ENCODE peak calls at places on chromosomes 3 and 15, in four cellular contexts. One of them, this sample, is unnamed.

GRCh38 chr3:32281570-32282106 is 43.2 kb downstream of the CMTM8 start:
- DNase-seq in progenitor cell of endocrine pancreas: no peak
- DNase-seq in bronchial epithelial cell: no peak
- DNase-seq in type B pancreatic cell: no peak
- DNase-seq in this sample: no peak

GRCh38 chr3:130829575-130829947 is 64.3 kb upstream of the ATP2C1 start:
- DNase-seq in progenitor cell of endocrine pancreas: no peak
- DNase-seq in bronchial epithelial cell: no peak
- DNase-seq in type B pancreatic cell: no peak
- DNase-seq in this sample: no peak

GRCh38 chr3:131283862-131284261 is 97.7 kb upstream of the NUDT16 start:
- DNase-seq in progenitor cell of endocrine pancreas: no peak
- DNase-seq in bronchial epithelial cell: no peak
- DNase-seq in type B pancreatic cell: no peak
- DNase-seq in this sample: no peak

GRCh38 chr3:122996038-122996580 is 31.5 kb downstream of the SEMA5B start:
- DNase-seq in progenitor cell of endocrine pancreas: no peak
- DNase-seq in bronchial epithelial cell: no peak
- DNase-seq in type B pancreatic cell: no peak
- DNase-seq in this sample: no peak

GRCh38 chr15:100005715-100006114 is 272.5 kb upstream of the LYSMD4 start:
- DNase-seq in progenitor cell of endocrine pancreas: no peak
- DNase-seq in bronchial epithelial cell: no peak
- DNase-seq in type B pancreatic cell: no peak
- DNase-seq in this sample: no peak

GRCh38 chr15:39774688-39775267 is 7.9 kb downstream of the FSIP1 start:
- DNase-seq in progenitor cell of endocrine pancreas: no peak
- DNase-seq in bronchial epithelial cell: no peak
- DNase-seq in type B pancreatic cell: no peak
- DNase-seq in this sample: no peak

GRCh38 chr3:69761896-69762789 is 22.9 kb downstream of the MITF start:
- DNase-seq in progenitor cell of endocrine pancreas: no peak
- DNase-seq in bronchial epithelial cell: peak
- DNase-seq in type B pancreatic cell: no peak
- DNase-seq in this sample: no peak

GRCh38 chr3:134879991-134880390 is 84.9 kb downstream of the EPHB1 start:
- DNase-seq in progenitor cell of endocrine pancreas: no peak
- DNase-seq in bronchial epithelial cell: no peak
- DNase-seq in type B pancreatic cell: no peak
- DNase-seq in this sample: no peak

GRCh38 chr3:115272036-115272824 is 125.1 kb upstream of the ZBTB20 start:
- DNase-seq in progenitor cell of endocrine pancreas: no peak
- DNase-seq in bronchial epithelial cell: no peak
- DNase-seq in type B pancreatic cell: no peak
- DNase-seq in this sample: no peak

GRCh38 chr3:169348981-169349942 is 314.2 kb downstream of the MECOM start:
- DNase-seq in progenitor cell of endocrine pancreas: no peak
- DNase-seq in bronchial epithelial cell: peak
- DNase-seq in type B pancreatic cell: no peak
- DNase-seq in this sample: no peak

GRCh38 chr3:98733055-98733777 is 29.9 kb upstream of the ST3GAL6 start:
- DNase-seq in progenitor cell of endocrine pancreas: no peak
- DNase-seq in bronchial epithelial cell: no peak
- DNase-seq in type B pancreatic cell: no peak
- DNase-seq in this sample: peak

DNA sequence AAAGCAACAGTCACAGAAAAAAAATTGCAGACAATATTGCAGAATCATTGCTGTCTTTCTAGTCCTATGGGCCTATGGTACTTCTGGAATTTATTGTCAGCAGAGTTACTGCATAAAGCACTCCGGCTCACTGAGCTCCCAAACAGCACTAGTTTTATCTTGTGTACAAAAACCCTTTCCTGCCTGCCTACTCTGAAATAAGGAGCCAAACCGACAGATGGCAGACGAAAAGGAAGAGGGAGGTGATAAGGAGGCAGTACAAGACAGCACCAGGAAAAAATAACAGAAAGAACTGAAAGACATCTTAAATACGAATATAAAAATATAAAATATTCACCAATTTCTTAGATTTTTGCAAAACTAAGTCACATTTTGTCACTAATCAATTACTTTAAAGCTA is 15.6 kb downstream of the HERC1 start:
- DNase-seq in progenitor cell of endocrine pancreas: no peak
- DNase-seq in bronchial epithelial cell: no peak
- DNase-seq in type B pancreatic cell: no peak
- DNase-seq in this sample: no peak
- TF ChIP-seq CTCF in progenitor cell of endocrine pancreas: peak
- TF ChIP-seq CTCF in bronchial epithelial cell: no peak
- TF ChIP-seq CTCF in type B pancreatic cell: no peak
- TF ChIP-seq CTCF in this sample: no peak

GRCh38 chr3:110478377-110479054 is 593.1 kb upstream of the NECTIN3 start:
- DNase-seq in progenitor cell of endocrine pancreas: no peak
- DNase-seq in bronchial epithelial cell: peak
- DNase-seq in type B pancreatic cell: no peak
- DNase-seq in this sample: no peak

GRCh38 chr3:110485389-110485788 is 586.2 kb upstream of the NECTIN3 start:
- DNase-seq in progenitor cell of endocrine pancreas: no peak
- DNase-seq in bronchial epithelial cell: no peak
- DNase-seq in type B pancreatic cell: no peak
- DNase-seq in this sample: no peak

DNA sequence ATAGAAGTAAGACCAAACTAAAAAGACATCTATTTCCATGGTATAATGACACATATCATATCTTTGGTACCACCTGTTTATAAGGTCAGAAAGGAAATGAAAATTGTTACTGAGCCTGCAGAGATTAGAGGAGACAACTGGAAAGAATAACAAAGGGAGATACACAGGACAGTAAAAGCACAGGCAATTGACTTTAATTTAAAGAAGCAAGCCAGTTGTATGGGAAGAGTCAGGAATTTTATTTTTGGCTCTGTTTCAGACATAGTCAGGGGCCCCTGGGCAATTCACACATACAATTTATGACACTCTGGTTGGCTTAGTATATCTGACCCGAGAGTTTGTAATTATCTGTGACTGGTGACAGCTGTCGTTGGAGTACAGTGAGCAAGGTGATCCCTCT is 591.9 kb upstream of the NECTIN3 start:
- DNase-seq in progenitor cell of endocrine pancreas: no peak
- DNase-seq in bronchial epithelial cell: no peak
- DNase-seq in type B pancreatic cell: no peak
- DNase-seq in this sample: no peak
- TF ChIP-seq CTCF in progenitor cell of endocrine pancreas: no peak
- TF ChIP-seq CTCF in bronchial epithelial cell: no peak
- TF ChIP-seq CTCF in type B pancreatic cell: no peak
- TF ChIP-seq CTCF in this sample: no peak

DNA sequence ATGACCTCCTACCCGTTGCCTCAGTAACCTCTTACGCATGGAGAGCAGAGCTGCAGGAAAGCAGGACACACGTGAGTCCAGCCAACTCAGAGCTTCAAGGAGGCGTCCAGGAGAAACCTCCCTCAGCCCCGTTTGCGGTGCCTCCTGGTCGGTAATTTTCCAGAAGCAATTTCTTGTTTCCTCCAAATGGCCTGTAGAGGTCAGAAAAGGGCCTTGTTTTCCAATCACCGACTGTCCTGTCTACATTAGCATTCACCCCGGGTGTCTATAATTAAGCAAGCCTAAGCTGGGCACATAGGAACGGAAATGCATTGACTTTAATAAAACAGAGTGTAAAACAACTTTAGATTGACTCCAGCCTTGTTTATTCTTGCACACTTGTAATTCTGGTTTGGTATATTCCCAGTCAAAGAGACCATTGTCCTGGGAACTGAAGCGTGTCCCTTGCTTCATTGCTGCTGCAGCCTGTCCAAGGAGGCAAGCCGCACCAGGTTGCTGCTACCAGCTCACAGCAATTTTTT is 836.2 kb downstream of the AGBL1 start:
- DNase-seq in progenitor cell of endocrine pancreas: no peak
- DNase-seq in bronchial epithelial cell: peak
- DNase-seq in type B pancreatic cell: no peak
- DNase-seq in this sample: no peak
- TF ChIP-seq CTCF in progenitor cell of endocrine pancreas: peak
- TF ChIP-seq CTCF in bronchial epithelial cell: peak
- TF ChIP-seq CTCF in type B pancreatic cell: peak
- TF ChIP-seq CTCF in this sample: peak

GRCh38 chr3:66858656-66859381 is 139.3 kb upstream of the KBTBD8 start:
- DNase-seq in progenitor cell of endocrine pancreas: no peak
- DNase-seq in bronchial epithelial cell: no peak
- DNase-seq in type B pancreatic cell: no peak
- DNase-seq in this sample: no peak
- TF ChIP-seq CTCF in progenitor cell of endocrine pancreas: peak
- TF ChIP-seq CTCF in bronchial epithelial cell: no peak
- TF ChIP-seq CTCF in type B pancreatic cell: peak
- TF ChIP-seq CTCF in this sample: no peak

DNA sequence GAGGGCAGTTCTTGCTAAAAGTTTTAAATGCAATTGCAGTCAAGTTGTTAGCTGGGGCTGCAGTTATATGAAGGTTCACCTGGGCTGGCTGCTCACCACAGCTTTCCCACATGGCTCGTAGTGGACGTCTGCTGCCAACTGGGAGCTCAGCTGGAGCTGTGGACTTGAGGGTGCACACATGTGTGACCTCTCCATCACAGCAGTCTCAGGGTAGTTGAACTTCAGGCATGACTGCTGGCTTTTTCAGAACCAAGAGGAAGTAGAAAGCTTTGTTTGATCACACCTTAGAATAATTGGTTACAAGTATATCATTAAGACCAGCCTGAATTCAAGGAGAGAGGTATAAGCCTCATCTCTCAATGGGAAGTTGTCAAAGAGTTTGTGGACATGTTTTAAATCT is 74.1 kb downstream of the CHL1 start:
- DNase-seq in progenitor cell of endocrine pancreas: no peak
- DNase-seq in bronchial epithelial cell: no peak
- DNase-seq in type B pancreatic cell: no peak
- DNase-seq in this sample: no peak
- TF ChIP-seq CTCF in progenitor cell of endocrine pancreas: no peak
- TF ChIP-seq CTCF in bronchial epithelial cell: no peak
- TF ChIP-seq CTCF in type B pancreatic cell: no peak
- TF ChIP-seq CTCF in this sample: no peak

GRCh38 chr15:65494066-65494465 is 23.4 kb downstream of the DPP8 start:
- DNase-seq in progenitor cell of endocrine pancreas: no peak
- DNase-seq in bronchial epithelial cell: no peak
- DNase-seq in type B pancreatic cell: no peak
- DNase-seq in this sample: no peak
- TF ChIP-seq CTCF in progenitor cell of endocrine pancreas: no peak
- TF ChIP-seq CTCF in bronchial epithelial cell: no peak
- TF ChIP-seq CTCF in type B pancreatic cell: no peak
- TF ChIP-seq CTCF in this sample: no peak

DNA sequence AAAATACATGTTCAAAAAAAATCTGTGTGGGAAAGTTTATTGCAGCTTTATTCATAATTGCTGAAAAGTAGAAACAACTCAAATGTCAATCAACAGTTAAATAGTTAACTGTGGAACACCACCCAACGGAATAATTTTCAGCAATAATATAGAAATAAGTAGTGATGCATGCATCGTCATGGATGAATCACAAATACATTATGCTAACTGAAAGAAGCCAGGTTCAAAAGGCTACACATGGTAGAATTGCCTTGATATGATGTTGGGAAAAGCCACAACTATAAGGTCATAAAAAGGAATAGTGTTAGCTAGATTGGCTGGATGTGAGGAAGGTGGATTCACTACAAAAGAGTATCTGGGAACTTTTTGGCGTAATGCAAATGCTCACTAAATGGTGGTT is 82.0 kb downstream of the GMNC start:
- DNase-seq in progenitor cell of endocrine pancreas: no peak
- DNase-seq in bronchial epithelial cell: peak
- DNase-seq in type B pancreatic cell: no peak
- DNase-seq in this sample: no peak
- TF ChIP-seq CTCF in progenitor cell of endocrine pancreas: no peak
- TF ChIP-seq CTCF in bronchial epithelial cell: no peak
- TF ChIP-seq CTCF in type B pancreatic cell: no peak
- TF ChIP-seq CTCF in this sample: no peak

GRCh38 chr3:67357610-67358458 is 296.6 kb downstream of the SUCLG2 start:
- DNase-seq in progenitor cell of endocrine pancreas: no peak
- DNase-seq in bronchial epithelial cell: peak
- DNase-seq in type B pancreatic cell: no peak
- DNase-seq in this sample: peak
- TF ChIP-seq CTCF in progenitor cell of endocrine pancreas: peak
- TF ChIP-seq CTCF in bronchial epithelial cell: peak
- TF ChIP-seq CTCF in type B pancreatic cell: peak
- TF ChIP-seq CTCF in this sample: peak

DNA sequence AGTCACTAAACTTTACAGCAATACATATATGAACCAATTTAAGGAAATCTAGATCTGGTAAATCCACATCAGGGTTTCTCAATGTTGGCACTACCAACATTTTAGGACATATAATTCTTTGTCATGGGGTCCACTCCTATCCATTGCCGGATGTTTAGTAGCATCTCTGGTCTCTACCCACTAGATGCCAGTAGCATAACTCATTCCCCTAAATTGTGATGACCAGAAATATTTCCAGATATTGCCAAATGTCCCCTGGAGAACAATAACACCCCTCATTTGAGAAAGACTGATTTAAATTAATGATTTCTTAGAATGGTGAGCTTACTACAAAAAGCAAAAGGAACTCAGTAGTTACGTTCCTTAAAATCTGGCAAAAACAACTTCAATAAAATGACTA is 23.1 kb upstream of the ANKRD28 start:
- DNase-seq in progenitor cell of endocrine pancreas: no peak
- DNase-seq in bronchial epithelial cell: no peak
- DNase-seq in type B pancreatic cell: no peak
- DNase-seq in this sample: no peak
- TF ChIP-seq CTCF in progenitor cell of endocrine pancreas: no peak
- TF ChIP-seq CTCF in bronchial epithelial cell: no peak
- TF ChIP-seq CTCF in type B pancreatic cell: no peak
- TF ChIP-seq CTCF in this sample: no peak

This sample was measured in GM13977.